ENCODE peak calls at places on chromosomes 1 and 21, in ten cellular contexts. N, B, V, X, M, G, Y, Q, R and O are unnamed samples.

GRCh38 chr21:46229133-46229922 is 754 bp upstream of the LSS start:
- DNase-seq in V (peak; percentile 74), N (no peak), B (no peak), X (no peak), Q (peak; percentile 74), Y (no peak), M (peak; percentile 40), R (peak; percentile 67), G (no peak), O (peak; percentile 35)

GRCh38 chr21:45421071-45421845 is 16.3 kb downstream of the COL18A1 start:
- DNase-seq in X (no peak), M (no peak), B (no peak), Y (peak; percentile 30), R (peak; percentile 45), Q (peak; percentile 45), G (no peak), N (peak; percentile 65), V (no peak), O (no peak)

GRCh38 chr1:179047637-179048002 is 21.9 kb downstream of the FAM20B start:
- DNase-seq in G (no peak), M (no peak), Y (peak; percentile 34), R (no peak), V (no peak), B (no peak), Q (no peak), N (no peak), X (no peak), O (no peak)

GRCh38 chr1:116961599-116961998 is 40.0 kb upstream of the CD101 start:
- DNase-seq in Y (no peak), X (no peak), M (no peak), B (no peak), V (no peak), R (no peak), G (no peak), N (no peak), Q (no peak), O (no peak)

GRCh38 chr1:172138636-172139035 is 281.8 kb upstream of the C1orf105 start:
- DNase-seq in G (no peak), V (no peak), X (no peak), Q (no peak), Y (no peak), M (no peak), R (no peak), N (no peak), B (no peak), O (no peak)

GRCh38 chr1:182829285-182829932 is 9.7 kb upstream of the DHX9 start:
- DNase-seq in N (no peak), X (no peak), Q (no peak), M (no peak), G (no peak), V (no peak), R (no peak), B (peak; percentile 39), Y (no peak), O (no peak)

GRCh38 chr1:220879090-220879508 is at the start of gene HLX:
- DNase-seq in N (peak; percentile 84), Q (peak; percentile 97), B (peak; percentile 80), G (peak; percentile 51), V (peak; percentile 93), X (no peak), M (peak; percentile 71), R (no peak), Y (peak; percentile 91), O (peak; percentile 94)

GRCh38 chr1:218887141-218887925 is 286.3 kb upstream of the LYPLAL1 start:
- DNase-seq in X (no peak), V (no peak), Q (no peak), Y (peak; percentile 46), N (no peak), G (no peak), M (no peak), B (no peak), R (no peak), O (no peak)

GRCh38 chr1:116494351-116494692 is 76.5 kb downstream of the CD58 start:
- DNase-seq in Y (peak; percentile 93), V (no peak), Q (no peak), G (no peak), B (no peak), X (no peak), N (no peak), M (peak; percentile 91), R (no peak), O (no peak)

GRCh38 chr1:145720878-145721671 is 1.8 kb downstream of the CD160 start:
- DNase-seq in Y (peak; percentile 81), G (peak; percentile 78), Q (peak; percentile 83), X (peak; percentile 67), M (peak; percentile 59), N (peak; percentile 69), V (peak; percentile 76), B (peak; percentile 82), R (peak; percentile 43), O (peak; percentile 28)

GRCh38 chr21:43774163-43774562 is 1.9 kb downstream of the CSTB start:
- DNase-seq in Y (no peak), M (no peak), G (no peak), R (no peak), X (no peak), B (no peak), N (no peak), Q (no peak), V (no peak), O (no peak)

GRCh38 chr1:185939142-185939541 is 205.0 kb downstream of the HMCN1 start:
- DNase-seq in N (no peak), V (no peak), X (no peak), G (no peak), M (peak; percentile 33), R (no peak), B (no peak), Q (no peak), Y (peak; percentile 47), O (no peak)

GRCh38 chr1:162015196-162015595 is 8.5 kb downstream of the OLFML2B start:
- DNase-seq in B (no peak), X (no peak), V (no peak), N (no peak), M (no peak), Y (no peak), G (no peak), R (no peak), Q (no peak), O (no peak)

GRCh38 chr1:38576241-38576640 is 283.3 kb downstream of the RRAGC start:
- DNase-seq in N (no peak), B (no peak), R (no peak), M (no peak), Q (no peak), X (no peak), G (no peak), V (no peak), Y (no peak), O (no peak)

GRCh38 chr1:1290238-1290731 is 10.0 kb downstream of the SCNN1D start:
- DNase-seq in N (peak; percentile 63), X (peak; percentile 43), B (peak; percentile 78), Q (no peak), M (no peak), V (peak; percentile 92), Y (peak; percentile 36), R (no peak), G (peak; percentile 87), O (no peak)

GRCh38 chr1:9249534-9250335 is 15.2 kb downstream of the H6PD start:
- DNase-seq in B (peak; percentile 56), R (no peak), M (no peak), Q (no peak), N (peak; percentile 59), G (peak; percentile 64), Y (no peak), X (no peak), V (no peak), O (no peak)

GRCh38 chr1:159953866-159954515 is at the start of gene SLAMF9:
- DNase-seq in Q (no peak), V (no peak), N (no peak), B (no peak), R (no peak), M (no peak), X (no peak), Y (peak; percentile 34), G (no peak), O (no peak)

GRCh38 chr1:63624911-63625310 is 31.7 kb downstream of the PGM1 start:
- DNase-seq in N (no peak), V (no peak), M (no peak), Q (no peak), R (no peak), G (no peak), Y (no peak), X (no peak), B (no peak), O (no peak)